ENCODE peak calls at places on chromosomes 1 and 21, in four cellular contexts. J is dermis blood vessel endothelial cell; S is stimulated activated CD8-positive, alpha-beta memory T cell treated with anti-CD3 and anti-CD28 coated beads, Interleukin-4, amount 100 ng/mL, for 1 hour; X is NCI-H1092. M is an unnamed sample.
A peak's percentile ranks its signal among the peaks of the same experiment; 100 is the strongest.

GRCh38 chr1:88608139-88608943 is 75.7 kb upstream of the PKN2 start:
- DNase-seq in X (no peak), S (no peak), J (peak; percentile 62), M (peak; percentile 36)

GRCh38 chr21:35394634-35395369 is 345.7 kb upstream of the RUNX1 start:
- DNase-seq in S (no peak), J (no peak), X (no peak), M (no peak)

GRCh38 chr21:15732290-15732995 is 2.7 kb downstream of the USP25 start:
- DNase-seq in J (peak; percentile 75), X (no peak), S (no peak), M (peak; percentile 76)

GRCh38 chr1:147539122-147539575 is 2.2 kb upstream of the BCL9 start:
- DNase-seq in S (no peak), X (no peak), J (peak; percentile 86), M (peak; percentile 76)

GRCh38 chr1:171501305-171502021 is 16.1 kb downstream of the PRRC2C start:
- DNase-seq in X (no peak), J (no peak), S (no peak), M (no peak)

GRCh38 chr1:206513312-206514111 is 6.2 kb downstream of the RASSF5 start:
- DNase-seq in J (no peak), S (no peak), X (no peak), M (no peak)

GRCh38 chr1:204846546-204846945 is 24.1 kb upstream of the NFASC start:
- DNase-seq in S (no peak), J (no peak), X (peak; percentile 86), M (no peak)

GRCh38 chr1:47225430-47226100 is 6.5 kb downstream of the TAL1 start:
- DNase-seq in J (peak; percentile 48), X (no peak), S (no peak), M (no peak)

GRCh38 chr1:192201303-192201702 is 43.0 kb downstream of the RGS18 start:
- DNase-seq in X (no peak), S (no peak), J (no peak), M (no peak)

GRCh38 chr1:21384620-21385019 is 55.3 kb upstream of the NBPF3 start:
- DNase-seq in J (peak; percentile 6), X (no peak), S (no peak), M (no peak)

GRCh38 chr1:67652800-67653199 is 32.2 kb upstream of the GADD45A start:
- DNase-seq in X (no peak), S (no peak), J (peak; percentile 73), M (no peak)

GRCh38 chr1:110106013-110106941 is 6.0 kb upstream of the UBL4B start:
- DNase-seq in J (peak; percentile 86), X (peak; percentile 47), S (peak; percentile 20), M (peak; percentile 71)

GRCh38 chr1:16204634-16205332 is 7.7 kb downstream of the ARHGEF19 start:
- DNase-seq in S (no peak), J (peak; percentile 58), X (peak; percentile 33), M (no peak)

GRCh38 chr1:100229681-100230443 is 19.8 kb downstream of the DBT start:
- DNase-seq in X (no peak), J (peak; percentile 24), S (no peak), M (no peak)

GRCh38 chr1:15973772-15974171 is 2.1 kb downstream of the ZBTB17 start:
- DNase-seq in X (no peak), J (no peak), S (no peak), M (no peak)

GRCh38 chr21:41593051-41593783 is 85.3 kb upstream of the TMPRSS2 start:
- DNase-seq in S (no peak), J (no peak), X (no peak), M (no peak)

GRCh38 chr1:204788470-204788869 is 82.2 kb upstream of the NFASC start:
- DNase-seq in J (no peak), X (no peak), S (no peak), M (no peak)

GRCh38 chr21:44850905-44851657 is 22.4 kb downstream of the PTTG1IP start:
- DNase-seq in X (no peak), J (no peak), S (no peak), M (no peak)

GRCh38 chr1:51280321-51281096 is 44.4 kb downstream of the RNF11 start:
- DNase-seq in S (no peak), J (no peak), X (no peak), M (no peak)

GRCh38 chr1:22639286-22639685 is 2.9 kb downstream of the C1QA start:
- DNase-seq in J (peak; percentile 43), X (no peak), S (no peak), M (peak; percentile 29)

GRCh38 chr1:69121708-69122107 is 446.0 kb upstream of the LRRC7 start:
- DNase-seq in S (no peak), J (no peak), X (no peak), M (no peak)

GRCh38 chr1:164093543-164093942 is 465.4 kb upstream of the PBX1 start:
- DNase-seq in X (no peak), J (no peak), S (no peak), M (no peak)

GRCh38 chr1:18234790-18235242 is 127.2 kb downstream of the IGSF21 start:
- DNase-seq in S (no peak), J (peak; percentile 31), X (peak; percentile 74), M (peak; percentile 12)

GRCh38 chr1:39825432-39825941 is 36.8 kb upstream of the BMP8B start:
- DNase-seq in X (no peak), S (no peak), J (no peak), M (no peak)

GRCh38 chr1:150210086-150210485 is 25.8 kb downstream of the ANP32E start:
- DNase-seq in J (no peak), S (no peak), X (no peak), M (no peak)

GRCh38 chr1:81424056-81424455 is 376.7 kb upstream of the ADGRL2 start:
- DNase-seq in J (no peak), S (no peak), X (no peak), M (no peak)

GRCh38 chr1:24903955-24904730 is 25.9 kb downstream of the RUNX3 start:
- DNase-seq in X (no peak), S (no peak), J (no peak), M (no peak)

GRCh38 chr1:89125571-89126233 is at the start of gene GBP2:
- DNase-seq in S (no peak), X (no peak), J (peak; percentile 80), M (peak; percentile 62)

GRCh38 chr1:226764533-226764932 is 25.5 kb upstream of the ITPKB start:
- DNase-seq in S (no peak), X (no peak), J (no peak), M (no peak)

GRCh38 chr21:43884012-43884860 is 19.2 kb downstream of the AGPAT3 start:
- DNase-seq in X (no peak), J (peak; percentile 41), S (no peak), M (no peak)

GRCh38 chr1:78408830-78409229 is 81.9 kb upstream of the PTGFR start:
- DNase-seq in J (no peak), X (no peak), S (no peak), M (no peak)

GRCh38 chr1:245079021-245079609 is 75.7 kb upstream of the KIF26B start:
- DNase-seq in X (no peak), S (no peak), J (peak; percentile 85), M (peak; percentile 65)

GRCh38 chr1:227255086-227255732 is 63.1 kb downstream of the CDC42BPA start:
- DNase-seq in J (no peak), X (no peak), S (no peak), M (no peak)

GRCh38 chr1:228964178-228964819 is 229.0 kb downstream of the RHOU start:
- DNase-seq in S (no peak), X (no peak), J (peak; percentile 11), M (peak; percentile 21)

GRCh38 chr1:203521071-203521794 is 27.3 kb downstream of the OPTC start:
- DNase-seq in J (no peak), X (peak; percentile 33), S (no peak), M (no peak)

GRCh38 chr1:67909776-67910175 is 76.5 kb upstream of the GNG12 start:
- DNase-seq in J (no peak), S (no peak), X (no peak), M (no peak)

GRCh38 chr1:67308136-67308535 is 463 bp downstream of the IL12RB2 start:
- DNase-seq in J (no peak), X (no peak), S (no peak), M (no peak)

GRCh38 chr1:57112148-57112547 is 146.3 kb upstream of the C8B start:
- DNase-seq in J (no peak), X (no peak), S (no peak), M (no peak)

GRCh38 chr1:33548319-33548718 is 75.9 kb downstream of the ZSCAN20 start:
- DNase-seq in J (no peak), X (no peak), S (no peak), M (no peak)

M was measured in dermis microvascular lymphatic vessel endothelial cell.